ENCODE peak calls at places on chromosomes 16 and 17, in four cellular contexts. X, D, Q and C are unnamed samples.

GRCh38 chr17:28575126-28575795 is 1.4 kb downstream of the ALDOC start:
- DNase-seq in X (no peak), D (no peak), Q (no peak), C (peak; percentile 51)

GRCh38 chr17:11986939-11987329 is 10.3 kb downstream of the ZNF18 start:
- DNase-seq in X (peak; percentile 66), D (peak; percentile 37), Q (peak; percentile 60), C (peak; percentile 9)

GRCh38 chr17:79625706-79626105 is 14.9 kb upstream of the RBFOX3 start:
- DNase-seq in X (no peak), D (no peak), Q (no peak), C (no peak)

GRCh38 chr16:68275611-68276191 is 11.4 kb downstream of the SLC7A6 start:
- DNase-seq in X (no peak), D (peak; percentile 35), Q (no peak), C (no peak)

GRCh38 chr16:29009050-29009837 is 24.4 kb downstream of the LAT start:
- DNase-seq in X (no peak), D (no peak), Q (no peak), C (peak; percentile 98)

GRCh38 chr17:46732754-46733398 is 85.6 kb downstream of the WNT3 start:
- DNase-seq in X (no peak), D (no peak), Q (no peak), C (no peak)

GRCh38 chr17:43389022-43389947 is 9.5 kb upstream of the ARL4D start:
- DNase-seq in X (peak; percentile 88), D (peak; percentile 74), Q (peak; percentile 79), C (peak; percentile 40)

GRCh38 chr17:76088868-76089576 is 10.0 kb downstream of the ZACN start:
- DNase-seq in X (no peak), D (no peak), Q (no peak), C (no peak)

GRCh38 chr17:8421571-8421970 is 14.1 kb upstream of the NDEL1 start:
- DNase-seq in X (peak; percentile 27), D (no peak), Q (no peak), C (no peak)

GRCh38 chr17:75030161-75030560 is 16.6 kb downstream of the ATP5PD start:
- DNase-seq in X (no peak), D (no peak), Q (no peak), C (no peak)

GRCh38 chr16:88649195-88649923 is 1.5 kb downstream of the CYBA start:
- DNase-seq in X (no peak), D (peak; percentile 68), Q (no peak), C (no peak)

GRCh38 chr16:56909484-56910113 is 22.3 kb upstream of the HERPUD1 start:
- DNase-seq in X (no peak), D (no peak), Q (no peak), C (no peak)

GRCh38 chr17:55783684-55784245 is 32.9 kb downstream of the PCTP start:
- DNase-seq in X (no peak), D (no peak), Q (no peak), C (peak; percentile 9)

GRCh38 chr17:35341465-35341992 is 31.9 kb downstream of the SLFN11 start:
- DNase-seq in X (no peak), D (no peak), Q (no peak), C (no peak)

GRCh38 chr17:44529864-44530263 is 26.7 kb upstream of the GPATCH8 start:
- DNase-seq in X (peak; percentile 40), D (no peak), Q (no peak), C (no peak)

GRCh38 chr17:57549996-57550395 is 195.1 kb downstream of the CCDC182 start:
- DNase-seq in X (no peak), D (no peak), Q (no peak), C (no peak)

GRCh38 chr16:10946308-10946707 is 1.9 kb downstream of the CLEC16A start:
- DNase-seq in X (no peak), D (no peak), Q (no peak), C (no peak)

GRCh38 chr16:19522369-19523159 is 666 bp upstream of the GDE1 start:
- DNase-seq in X (no peak), D (no peak), Q (no peak), C (no peak)

GRCh38 chr17:71460943-71461342 is 659.9 kb upstream of the SOX9 start:
- DNase-seq in X (peak; percentile 12), D (no peak), Q (peak; percentile 43), C (no peak)

GRCh38 chr17:78197147-78197830 is 10.1 kb downstream of the AFMID start:
- DNase-seq in X (no peak), D (no peak), Q (no peak), C (no peak)

GRCh38 chr17:17067277-17067676 is 25.0 kb downstream of the MPRIP start:
- DNase-seq in X (peak; percentile 56), D (no peak), Q (peak; percentile 55), C (peak; percentile 17)

GRCh38 chr16:73066321-73066926 is 18.5 kb upstream of the ZFHX3 start:
- DNase-seq in X (no peak), D (no peak), Q (no peak), C (no peak)

GRCh38 chr16:27221576-27222498 is 18.5 kb downstream of the KDM8 start:
- DNase-seq in X (no peak), D (no peak), Q (peak; percentile 76), C (no peak)

GRCh38 chr17:82662711-82663261 is 14.5 kb upstream of the WDR45B start:
- DNase-seq in X (no peak), D (no peak), Q (no peak), C (no peak)

GRCh38 chr17:27276653-27277156 is 17.2 kb upstream of the WSB1 start:
- DNase-seq in X (no peak), D (no peak), Q (peak; percentile 65), C (peak; percentile 41)

GRCh38 chr17:34763727-34764665 is 184.6 kb downstream of the TMEM132E start:
- DNase-seq in X (no peak), D (no peak), Q (peak; percentile 0), C (no peak)

GRCh38 chr16:35234679-35235078 is 1775.3 kb downstream of the TP53TG3F start:
- DNase-seq in X (no peak), D (no peak), Q (no peak), C (no peak)

DNA sequence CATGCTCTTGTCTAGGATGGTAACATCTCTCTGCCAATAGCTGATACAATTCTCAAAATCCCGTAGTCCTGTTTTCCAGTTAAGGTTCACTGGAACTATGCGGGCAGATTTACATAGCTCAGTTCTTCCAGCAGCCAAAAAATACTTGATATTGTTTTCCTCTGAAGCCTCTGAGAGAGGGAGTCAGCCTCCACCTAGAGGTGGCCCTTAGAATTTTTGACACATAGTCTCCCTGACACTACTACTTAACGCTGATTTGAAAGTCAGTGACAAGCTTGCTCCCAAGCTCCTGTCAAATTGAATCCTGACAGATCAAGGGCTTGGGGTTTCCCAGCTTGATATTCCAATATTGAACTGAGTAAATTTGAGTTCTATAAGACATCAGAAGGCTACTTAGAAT is 1780.1 kb downstream of the TP53TG3F start:
- DNase-seq in X (no peak), D (no peak), Q (no peak), C (no peak)
- TF ChIP-seq MAZ in X (no peak), D (no peak), Q (no peak), C (no peak)

DNA sequence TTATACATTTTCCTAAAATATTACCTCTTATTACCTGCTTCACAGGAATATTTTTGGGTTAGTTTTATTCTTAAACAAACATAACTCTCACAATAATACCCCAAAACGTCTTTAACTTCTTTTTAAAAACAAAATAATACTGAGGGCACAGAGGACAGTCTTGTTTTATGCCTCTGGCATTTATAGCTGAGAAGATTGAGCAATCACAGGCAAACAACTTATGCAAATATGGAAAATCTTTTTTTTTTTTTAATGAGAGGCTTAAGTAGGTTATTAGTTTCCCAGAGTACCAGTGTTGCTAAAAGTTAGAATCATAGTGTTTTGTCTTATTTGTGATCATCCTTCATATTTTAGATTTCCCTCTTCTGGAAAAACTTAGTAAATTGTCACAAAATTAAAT is 195.0 kb downstream of the FTO start:
- DNase-seq in X (no peak), D (peak; percentile 43), Q (no peak), C (no peak)
- TF ChIP-seq MAZ in X (no peak), D (no peak), Q (no peak), C (no peak)

GRCh38 chr16:89923640-89924297 is 627 bp downstream of the TUBB3 start:
- DNase-seq in X (no peak), D (peak; percentile 56), Q (no peak), C (no peak)

GRCh38 chr16:89922884-89923639 is at the start of gene TUBB3:
- DNase-seq in X (peak; percentile 80), D (peak; percentile 73), Q (peak; percentile 77), C (peak; percentile 91)

GRCh38 chr16:89924298-89924924 is 1.3 kb downstream of the TUBB3 start:
- DNase-seq in X (peak; percentile 58), D (peak; percentile 55), Q (peak; percentile 44), C (peak; percentile 46)

GRCh38 chr16:89925596-89926079 is 2.5 kb downstream of the TUBB3 start:
- DNase-seq in X (no peak), D (no peak), Q (no peak), C (no peak)

DNA sequence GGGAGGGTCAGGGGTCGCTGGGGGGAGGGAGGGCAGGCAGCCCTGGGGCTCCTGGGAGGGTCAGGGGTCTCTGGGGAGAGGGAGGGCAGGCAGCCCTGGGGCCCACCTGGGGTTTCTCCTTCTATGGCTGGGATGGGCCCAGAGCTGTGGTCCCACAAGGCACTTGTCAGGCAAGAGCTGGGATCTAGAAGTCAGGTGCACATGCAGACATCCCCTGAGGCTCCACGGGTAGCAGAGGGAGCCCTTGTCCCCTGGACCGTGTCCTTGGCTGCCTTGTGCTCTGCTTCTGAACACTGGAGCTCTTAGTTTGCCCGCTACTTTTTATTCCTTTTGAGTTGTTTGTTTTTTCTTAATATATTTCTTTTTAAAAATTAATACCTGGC is 1.8 kb downstream of the TUBB3 start:
- DNase-seq in X (no peak), D (no peak), Q (no peak), C (no peak)
- TF ChIP-seq MAZ in X (no peak), D (no peak), Q (no peak), C (no peak)

DNA sequence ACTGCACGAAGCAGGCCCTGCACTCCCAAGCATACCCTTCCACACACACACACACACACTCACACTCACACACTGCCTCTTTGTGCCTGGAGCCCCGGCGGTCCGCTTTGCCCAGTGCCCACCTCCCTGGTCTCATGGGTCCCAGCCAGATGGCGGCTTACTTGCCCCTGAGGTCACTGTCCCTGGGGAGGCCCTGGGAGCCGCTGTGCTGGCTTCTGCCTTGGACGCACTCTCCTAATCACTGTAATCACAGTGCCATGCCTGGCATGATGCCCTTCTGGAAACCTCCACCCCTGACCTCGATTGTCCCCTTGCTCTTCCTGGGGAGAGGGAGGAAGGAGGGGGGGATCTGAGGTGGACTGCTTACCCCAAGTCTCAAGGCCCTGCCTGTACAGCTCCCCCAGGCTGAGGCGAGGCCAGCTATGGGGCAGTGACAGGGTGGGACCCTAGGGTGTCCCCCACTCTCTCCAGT is 36.0 kb downstream of the ARHGAP23 start:
- DNase-seq in X (peak; percentile 38), D (no peak), Q (no peak), C (no peak)
- TF ChIP-seq MAZ in X (no peak), D (no peak), Q (no peak), C (no peak)